ENCODE peak calls at places on chromosomes 7 and 10, in eight cellular contexts. B, P, W, E, Y, M, C and H are unnamed samples.

GRCh38 chr7:14197280-14197679 is 207.8 kb upstream of the ETV1 start:
- DNase-seq in E (no peak), P (no peak), B (no peak), Y (no peak), W (no peak), C (peak), M (no peak), H (no peak)

GRCh38 chr7:33764752-33765451 is 140.4 kb upstream of the BMPER start:
- DNase-seq in M (no peak), W (no peak), E (no peak), Y (no peak), P (no peak), B (no peak), C (no peak), H (peak)

GRCh38 chr10:86234102-86234501 is 132.5 kb downstream of the GRID1 start:
- DNase-seq in C (no peak), P (no peak), B (no peak), Y (no peak), W (no peak), E (no peak), M (no peak), H (no peak)

GRCh38 chr10:68606918-68607317 is 46.8 kb downstream of the TET1 start:
- DNase-seq in W (no peak), E (no peak), M (no peak), C (no peak), Y (no peak), B (no peak), P (no peak), H (no peak)

GRCh38 chr10:113292743-113293142 is 260.1 kb upstream of the HABP2 start:
- DNase-seq in Y (no peak), E (no peak), C (no peak), P (no peak), W (no peak), M (no peak), B (no peak), H (no peak)

GRCh38 chr7:16765436-16765859 is 11.9 kb downstream of the TSPAN13 start:
- DNase-seq in Y (no peak), E (no peak), M (no peak), C (no peak), B (no peak), P (no peak), W (no peak), H (no peak)

GRCh38 chr10:132368881-132369635 is 27.9 kb upstream of the PWWP2B start:
- DNase-seq in E (no peak), M (no peak), W (peak), Y (no peak), C (no peak), P (no peak), B (no peak), H (no peak)

GRCh38 chr7:36509962-36510361 is 120.3 kb downstream of the ANLN start:
- DNase-seq in B (no peak), E (no peak), P (no peak), Y (no peak), C (no peak), W (no peak), M (no peak), H (no peak)

GRCh38 chr7:97373743-97374142 is 256.2 kb downstream of the SDHAF3 start:
- DNase-seq in P (no peak), M (no peak), Y (no peak), E (no peak), W (no peak), B (no peak), C (no peak), H (no peak)

GRCh38 chr7:80134536-80135305 is at the start of gene GNAI1:
- DNase-seq in C (no peak), B (peak), W (peak), P (peak), Y (peak), E (peak), M (peak), H (peak)

GRCh38 chr10:57925045-57925444 is 342.6 kb downstream of the IPMK start:
- DNase-seq in E (no peak), M (peak), Y (no peak), B (no peak), W (no peak), C (no peak), P (no peak), H (no peak)

GRCh38 chr10:3099291-3100092 is 32.1 kb downstream of the PFKP start:
- DNase-seq in P (no peak), C (no peak), Y (no peak), W (no peak), E (no peak), B (no peak), M (no peak), H (no peak)

GRCh38 chr10:105187243-105187642 is 546.2 kb downstream of the SORCS3 start:
- DNase-seq in E (no peak), B (no peak), M (no peak), C (no peak), W (no peak), P (no peak), Y (no peak), H (no peak)

GRCh38 chr7:35286986-35287385 is 33.1 kb upstream of the TBX20 start:
- DNase-seq in C (no peak), Y (no peak), B (no peak), W (no peak), P (no peak), E (no peak), M (no peak), H (no peak)

GRCh38 chr10:78231327-78231726 is 197.7 kb downstream of the RPS24 start:
- DNase-seq in Y (no peak), P (no peak), M (no peak), C (no peak), E (no peak), W (no peak), B (no peak), H (no peak)

GRCh38 chr7:41979834-41980307 is 257.1 kb downstream of the GLI3 start:
- DNase-seq in B (peak), C (peak), M (no peak), W (no peak), Y (no peak), P (peak), E (peak), H (no peak)

GRCh38 chr7:138932870-138933269 is 48.3 kb downstream of the KIAA1549 start:
- DNase-seq in B (no peak), C (no peak), P (no peak), E (no peak), M (no peak), Y (no peak), W (no peak), H (no peak)

GRCh38 chr10:71260622-71261325 is 48.4 kb downstream of the UNC5B start:
- DNase-seq in P (peak), M (no peak), Y (no peak), B (no peak), C (no peak), E (no peak), W (no peak), H (no peak)

GRCh38 chr7:110522751-110523200 is 568.2 kb upstream of the LRRN3 start:
- DNase-seq in E (peak), Y (no peak), B (no peak), C (no peak), M (no peak), W (no peak), P (no peak), H (no peak)

GRCh38 chr10:66637273-66638036 is 288.4 kb upstream of the LRRTM3 start:
- DNase-seq in C (no peak), P (no peak), Y (no peak), E (peak), W (no peak), B (no peak), M (no peak), H (no peak)

GRCh38 chr10:5647507-5648240 is 18.7 kb downstream of the ASB13 start:
- DNase-seq in E (no peak), C (no peak), B (no peak), M (no peak), Y (no peak), P (no peak), W (no peak), H (no peak)

GRCh38 chr10:14569274-14570060 is 205.2 kb downstream of the FAM107B start:
- DNase-seq in Y (no peak), M (peak), W (no peak), C (no peak), B (no peak), E (no peak), P (no peak), H (peak)

GRCh38 chr10:10528563-10528910 is 489.1 kb upstream of the CELF2 start:
- DNase-seq in E (no peak), C (no peak), W (no peak), P (no peak), M (no peak), B (no peak), Y (no peak), H (no peak)

GRCh38 chr7:28203498-28204240 is 23.1 kb upstream of the JAZF1 start:
- DNase-seq in Y (no peak), E (no peak), C (no peak), P (no peak), W (no peak), B (no peak), M (no peak), H (no peak)

GRCh38 chr7:27860800-27861199 is 120.8 kb downstream of the TAX1BP1 start:
- DNase-seq in W (no peak), Y (no peak), P (no peak), C (no peak), B (no peak), E (no peak), M (no peak), H (no peak)

GRCh38 chr7:139936760-139937310 is 107.8 kb downstream of the TBXAS1 start:
- DNase-seq in P (no peak), C (no peak), B (peak), Y (no peak), E (no peak), W (no peak), M (no peak), H (no peak)

GRCh38 chr7:35647171-35647574 is 47.8 kb downstream of the HERPUD2 start:
- DNase-seq in M (peak), P (no peak), B (peak), Y (no peak), W (no peak), E (no peak), C (no peak), H (no peak)

GRCh38 chr10:112741830-112742402 is 208.1 kb upstream of the TCF7L2 start:
- DNase-seq in C (no peak), E (peak), M (peak), B (no peak), Y (no peak), P (no peak), W (no peak), H (no peak)

GRCh38 chr10:23408330-23408976 is 30.4 kb upstream of the OTUD1 start:
- DNase-seq in C (no peak), M (no peak), W (no peak), B (no peak), P (no peak), E (no peak), Y (no peak), H (no peak)

GRCh38 chr7:75887669-75888369 is 9.0 kb downstream of the RHBDD2 start:
- DNase-seq in M (no peak), W (no peak), P (no peak), Y (no peak), C (no peak), E (no peak), B (no peak), H (no peak)

GRCh38 chr7:116809636-116810266 is 52.6 kb upstream of the CAPZA2 start:
- DNase-seq in M (no peak), W (no peak), B (peak), C (peak), Y (no peak), P (no peak), E (peak), H (no peak)

GRCh38 chr10:54622017-54622416 is 179.0 kb downstream of the PCDH15 start:
- DNase-seq in C (no peak), Y (no peak), B (no peak), M (no peak), P (no peak), E (no peak), W (no peak), H (no peak)
- TF ChIP-seq EP300 in C (no peak), Y (no peak), B (no peak), M (no peak), P (no peak), E (no peak), W (no peak), H (no peak)

DNA sequence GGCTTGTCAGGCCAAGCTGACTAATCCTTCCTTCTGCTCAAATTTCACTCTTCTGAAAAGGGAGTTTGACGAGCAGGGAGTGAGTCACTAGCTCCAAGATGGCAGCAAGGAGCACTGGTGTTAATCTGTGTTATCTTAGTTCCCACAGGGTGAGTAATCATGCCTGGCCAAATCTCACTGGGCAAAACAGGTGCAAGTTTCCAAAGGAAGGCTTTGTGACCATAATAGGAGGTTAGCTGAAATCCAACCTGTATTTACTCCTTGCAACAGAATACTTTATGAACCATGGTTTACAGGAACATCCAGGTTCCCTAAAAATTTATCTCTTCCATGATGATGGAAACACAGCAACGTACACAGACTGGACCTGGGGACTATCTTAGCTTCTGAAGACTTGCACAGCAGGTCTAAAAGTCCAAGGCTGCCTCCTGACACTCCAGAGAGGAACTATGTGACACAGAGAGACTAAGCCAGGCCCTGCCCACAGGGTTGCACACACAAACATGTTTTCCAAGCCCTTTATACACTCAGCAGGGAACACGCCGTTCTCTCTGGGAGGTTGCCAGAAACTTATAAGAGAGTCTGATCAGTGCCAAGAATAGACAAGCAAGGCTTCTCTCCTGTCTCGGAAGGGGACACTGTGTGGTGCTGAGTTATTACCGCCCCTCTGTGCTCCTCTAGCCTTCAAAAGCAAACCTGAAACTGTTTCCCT is 46.3 kb downstream of the PDK4 start:
- DNase-seq in B (no peak), C (peak), P (peak), E (peak), W (peak), M (peak), Y (no peak), H (peak)
- H3K27ac ChIP-seq in B (peak), C (peak), P (peak), E (peak), W (peak), M (peak), Y (no peak), H (peak)

DNA sequence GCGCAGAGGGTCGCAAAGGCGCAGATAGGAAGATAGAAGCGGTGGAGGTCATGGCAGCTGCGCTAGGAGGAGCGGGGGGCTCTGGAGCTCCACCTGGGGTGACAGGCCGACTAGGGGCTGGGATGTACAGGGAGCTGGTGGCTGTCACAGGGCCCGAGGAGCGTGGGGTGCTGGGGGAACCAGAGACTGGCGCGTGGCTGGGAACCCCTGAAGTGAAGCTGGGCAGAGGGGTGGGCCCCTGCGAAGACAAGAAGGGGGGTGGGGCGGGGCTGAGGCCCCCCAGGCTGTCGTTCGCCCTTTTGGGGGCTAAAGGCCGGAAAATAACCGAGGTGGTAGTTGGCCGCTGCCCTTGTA is 6.6 kb upstream of the MYOZ1 start:
- DNase-seq in W (no peak), B (no peak), M (no peak), P (no peak), C (no peak), Y (no peak), E (no peak), H (no peak)
- H3K4me3 ChIP-seq in W (peak), B (no peak), M (peak), P (peak), C (peak), Y (peak), E (no peak), H (peak)

GRCh38 chr7:137484326-137484725 is 140.8 kb upstream of the PTN start:
- DNase-seq in P (no peak), E (no peak), W (no peak), M (no peak), C (no peak), B (no peak), Y (no peak), H (no peak)

GRCh38 chr7:137489880-137490279 is 146.3 kb upstream of the PTN start:
- DNase-seq in C (no peak), P (no peak), E (no peak), B (no peak), M (no peak), Y (no peak), W (no peak), H (no peak)

GRCh38 chr7:137485818-137486217 is 142.3 kb upstream of the PTN start:
- DNase-seq in C (no peak), B (no peak), W (no peak), P (no peak), E (no peak), M (no peak), Y (no peak), H (no peak)

GRCh38 chr7:137492889-137493288 is 149.4 kb upstream of the PTN start:
- DNase-seq in C (no peak), M (no peak), E (no peak), P (no peak), Y (no peak), W (no peak), B (no peak), H (no peak)

GRCh38 chr7:137488038-137488437 is 144.5 kb upstream of the PTN start:
- DNase-seq in P (no peak), E (no peak), W (no peak), C (no peak), Y (no peak), M (no peak), B (no peak), H (no peak)
- TF ChIP-seq EP300 in P (no peak), E (no peak), W (no peak), C (no peak), Y (no peak), M (no peak), B (no peak), H (no peak)

GRCh38 chr7:101950450-101951119 is 133.2 kb downstream of the CUX1 start:
- DNase-seq in W (peak), E (peak), M (no peak), Y (no peak), P (no peak), B (peak), C (no peak), H (no peak)
- H3K27ac ChIP-seq in W (peak), E (peak), M (peak), Y (no peak), P (no peak), B (no peak), C (no peak), H (peak)